ENCODE peak calls at places on chromosomes 11 and 22, in four cellular contexts. One of them, this sample, is unnamed.

GRCh38 chr11:119803139-119803538 is 74.1 kb upstream of the NECTIN1 start:
- DNase-seq in mammary epithelial cell: no peak
- DNase-seq in stomach: no peak
- DNase-seq in pancreas: peak
- DNase-seq in this sample: no peak

GRCh38 chr11:117985953-117986887 is at the start of gene IL10RA:
- DNase-seq in pancreas: peak
- DNase-seq in mammary epithelial cell: peak
- DNase-seq in stomach: peak
- DNase-seq in this sample: peak

GRCh38 chr11:34972892-34973291 is 56.5 kb downstream of the PDHX start:
- DNase-seq in mammary epithelial cell: no peak
- DNase-seq in stomach: no peak
- DNase-seq in pancreas: no peak
- DNase-seq in this sample: no peak

GRCh38 chr11:29280452-29280851 is 736.4 kb downstream of the KCNA4 start:
- DNase-seq in mammary epithelial cell: peak
- DNase-seq in pancreas: no peak
- DNase-seq in stomach: no peak
- DNase-seq in this sample: no peak

GRCh38 chr11:18633256-18634139 is 644 bp downstream of the SPTY2D1 start:
- DNase-seq in stomach: no peak
- DNase-seq in mammary epithelial cell: peak
- DNase-seq in pancreas: no peak
- DNase-seq in this sample: peak

GRCh38 chr11:35101223-35101622 is 37.7 kb upstream of the CD44 start:
- DNase-seq in mammary epithelial cell: no peak
- DNase-seq in stomach: no peak
- DNase-seq in pancreas: no peak
- DNase-seq in this sample: no peak

GRCh38 chr11:117180020-117180419 is 1.5 kb downstream of the SIDT2 start:
- DNase-seq in stomach: peak
- DNase-seq in pancreas: peak
- DNase-seq in mammary epithelial cell: no peak
- DNase-seq in this sample: peak

GRCh38 chr22:49240016-49240380 is 587.7 kb downstream of the BRD1 start:
- DNase-seq in pancreas: no peak
- DNase-seq in mammary epithelial cell: no peak
- DNase-seq in stomach: no peak
- DNase-seq in this sample: no peak

GRCh38 chr11:13595166-13595565 is 73.3 kb upstream of the FAR1 start:
- DNase-seq in pancreas: no peak
- DNase-seq in stomach: no peak
- DNase-seq in mammary epithelial cell: no peak
- DNase-seq in this sample: no peak

GRCh38 chr11:2164861-2165555 is 4.0 kb upstream of the INS start:
- DNase-seq in mammary epithelial cell: no peak
- DNase-seq in pancreas: no peak
- DNase-seq in stomach: no peak
- DNase-seq in this sample: no peak

GRCh38 chr11:66333220-66333877 is 2.9 kb downstream of the RIN1 start:
- DNase-seq in pancreas: no peak
- DNase-seq in stomach: no peak
- DNase-seq in mammary epithelial cell: no peak
- DNase-seq in this sample: no peak

DNA sequence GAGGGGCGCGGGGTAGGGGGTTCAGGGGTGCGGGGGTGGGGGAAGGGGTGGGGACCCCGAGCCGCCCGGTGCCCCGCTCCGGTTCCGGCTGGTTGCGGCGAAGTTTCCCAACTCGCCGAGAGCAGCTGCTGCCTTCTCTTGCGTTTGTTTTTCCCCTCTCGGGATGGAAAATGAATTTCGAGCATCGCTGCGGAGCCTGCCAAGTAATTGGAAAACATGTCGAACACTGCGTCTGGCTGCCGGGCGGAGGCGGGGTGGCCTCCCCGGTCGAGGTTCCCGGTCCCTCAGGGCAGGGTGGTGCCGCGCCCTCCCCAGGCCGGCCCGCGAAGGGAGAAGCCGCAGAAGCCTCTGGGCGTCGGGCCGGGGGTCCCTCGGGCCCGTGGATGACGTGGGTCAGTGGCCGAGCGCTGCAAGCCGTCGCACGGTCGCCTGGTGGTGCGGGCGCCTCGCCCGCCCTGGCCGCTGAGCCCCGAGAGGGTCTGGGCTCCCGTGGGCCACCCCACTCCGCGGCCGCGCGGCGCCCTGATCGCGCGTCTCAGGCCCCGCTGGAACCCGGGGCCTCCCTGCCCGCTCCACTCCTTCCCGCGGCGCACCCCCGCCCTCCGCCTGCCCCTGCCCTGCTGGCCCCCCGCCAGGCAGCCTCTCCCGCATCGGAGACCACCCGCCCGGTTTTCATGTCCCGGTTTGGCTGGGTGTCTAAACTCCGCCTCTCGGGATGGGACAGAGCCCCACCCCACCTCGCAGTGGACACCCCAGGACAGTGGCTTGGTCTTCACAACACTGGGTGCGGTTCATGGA is 12.0 kb downstream of the SPATA19 start:
- DNase-seq in pancreas: no peak
- DNase-seq in mammary epithelial cell: no peak
- DNase-seq in stomach: no peak
- DNase-seq in this sample: no peak
- H3K27ac ChIP-seq in pancreas: no peak
- H3K27ac ChIP-seq in mammary epithelial cell: no peak
- H3K27ac ChIP-seq in stomach: no peak
- H3K27ac ChIP-seq in this sample: no peak

GRCh38 chr11:68191661-68192579 is 21.2 kb downstream of the KMT5B start:
- DNase-seq in mammary epithelial cell: peak
- DNase-seq in stomach: no peak
- DNase-seq in pancreas: no peak
- DNase-seq in this sample: no peak
- H3K27ac ChIP-seq in mammary epithelial cell: no peak
- H3K27ac ChIP-seq in stomach: no peak
- H3K27ac ChIP-seq in pancreas: no peak
- H3K27ac ChIP-seq in this sample: peak

GRCh38 chr22:39466228-39467006 is 9.6 kb downstream of the MGAT3 start:
- DNase-seq in stomach: no peak
- DNase-seq in pancreas: no peak
- DNase-seq in mammary epithelial cell: no peak
- DNase-seq in this sample: peak
- H3K27ac ChIP-seq in stomach: peak
- H3K27ac ChIP-seq in pancreas: no peak
- H3K27ac ChIP-seq in mammary epithelial cell: no peak
- H3K27ac ChIP-seq in this sample: no peak

GRCh38 chr22:42419328-42419881 is 12.8 kb downstream of the NFAM1 start:
- DNase-seq in stomach: no peak
- DNase-seq in mammary epithelial cell: no peak
- DNase-seq in pancreas: no peak
- DNase-seq in this sample: no peak
- H3K27ac ChIP-seq in stomach: no peak
- H3K27ac ChIP-seq in mammary epithelial cell: no peak
- H3K27ac ChIP-seq in pancreas: no peak
- H3K27ac ChIP-seq in this sample: no peak

GRCh38 chr11:65316979-65317786 is 2.5 kb downstream of the CDC42EP2 start:
- DNase-seq in pancreas: peak
- DNase-seq in stomach: peak
- DNase-seq in mammary epithelial cell: peak
- DNase-seq in this sample: peak
- H3K27ac ChIP-seq in pancreas: peak
- H3K27ac ChIP-seq in stomach: peak
- H3K27ac ChIP-seq in mammary epithelial cell: peak
- H3K27ac ChIP-seq in this sample: no peak

DNA sequence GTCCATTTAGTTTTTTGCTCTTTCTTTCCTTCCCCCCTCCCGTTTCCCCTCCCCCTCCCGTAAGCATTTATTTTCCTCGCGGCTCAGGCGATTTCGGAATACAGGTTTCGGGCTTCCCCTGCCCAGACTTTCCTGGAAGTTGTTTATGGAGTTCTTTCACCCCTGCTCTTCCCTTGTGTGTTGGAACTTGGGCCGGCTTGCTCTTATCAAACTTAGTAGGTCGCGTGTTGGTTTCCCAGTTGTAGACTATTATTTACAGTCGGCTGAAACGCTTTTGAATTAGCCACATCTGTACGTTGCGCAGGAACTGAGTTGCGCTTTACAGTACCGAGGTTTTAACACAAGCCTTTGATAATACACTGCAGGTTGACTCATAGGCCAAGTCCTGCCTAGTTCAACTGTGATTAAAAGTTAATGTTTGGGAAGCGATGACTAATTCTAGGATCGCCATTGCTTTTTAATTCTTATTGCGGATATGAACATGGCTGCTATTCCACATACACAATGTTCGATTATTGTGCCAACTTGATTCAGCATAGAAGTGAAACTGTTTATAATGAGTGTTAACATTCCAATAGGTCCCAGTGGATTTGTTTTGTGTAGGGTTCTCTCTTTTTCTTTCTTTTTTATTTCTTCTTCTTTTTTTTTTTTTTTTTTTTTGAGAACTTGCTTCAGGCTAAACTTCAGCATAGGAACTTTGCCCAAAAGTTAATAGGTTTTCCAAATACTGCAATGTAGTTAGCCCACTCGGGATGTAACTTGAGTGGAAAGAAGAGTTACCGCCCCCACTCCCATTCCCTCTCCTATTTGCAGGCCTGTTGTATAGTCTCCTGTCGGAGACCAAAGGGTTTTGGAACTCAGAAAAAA is 1.8 kb downstream of the YAP1 start:
- DNase-seq in pancreas: peak
- DNase-seq in stomach: peak
- DNase-seq in mammary epithelial cell: peak
- DNase-seq in this sample: peak
- H3K27ac ChIP-seq in pancreas: peak
- H3K27ac ChIP-seq in stomach: peak
- H3K27ac ChIP-seq in mammary epithelial cell: peak
- H3K27ac ChIP-seq in this sample: peak

GRCh38 chr22:41288245-41288946 is 2.4 kb upstream of the RANGAP1 start:
- DNase-seq in mammary epithelial cell: peak
- DNase-seq in stomach: peak
- DNase-seq in pancreas: peak
- DNase-seq in this sample: peak

GRCh38 chr22:41286639-41287091 is 678 bp upstream of the RANGAP1 start:
- DNase-seq in stomach: no peak
- DNase-seq in pancreas: no peak
- DNase-seq in mammary epithelial cell: no peak
- DNase-seq in this sample: peak

GRCh38 chr22:41290262-41291221 is 4.6 kb upstream of the RANGAP1 start:
- DNase-seq in pancreas: no peak
- DNase-seq in stomach: no peak
- DNase-seq in mammary epithelial cell: peak
- DNase-seq in this sample: peak

GRCh38 chr22:41285820-41286638 is at the start of gene RANGAP1:
- DNase-seq in stomach: peak
- DNase-seq in mammary epithelial cell: peak
- DNase-seq in pancreas: peak
- DNase-seq in this sample: peak

DNA sequence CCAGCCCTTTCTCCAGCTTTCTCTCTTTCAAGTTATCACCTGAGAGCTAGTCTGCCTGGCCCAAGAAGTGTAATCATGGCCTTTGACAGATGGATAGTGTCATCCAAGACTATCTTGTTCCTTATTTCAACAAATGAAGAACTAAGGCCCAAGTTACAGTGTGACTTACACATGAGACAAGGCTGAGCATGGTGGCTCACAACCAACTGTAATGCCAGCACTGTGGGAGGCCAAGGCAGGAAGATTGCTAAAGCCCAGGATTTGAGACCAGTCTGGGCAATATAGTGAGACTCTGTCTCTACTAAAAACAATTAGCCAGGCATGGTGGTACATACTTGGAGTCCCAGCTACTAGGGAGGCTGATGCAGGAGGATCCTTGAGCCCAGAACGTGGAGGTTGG is 3.7 kb upstream of the RANGAP1 start:
- DNase-seq in mammary epithelial cell: no peak
- DNase-seq in pancreas: no peak
- DNase-seq in stomach: no peak
- DNase-seq in this sample: no peak
- H3K27ac ChIP-seq in mammary epithelial cell: peak
- H3K27ac ChIP-seq in pancreas: peak
- H3K27ac ChIP-seq in stomach: peak
- H3K27ac ChIP-seq in this sample: no peak

GRCh38 chr22:37240240-37240940 is 3.7 kb downstream of the RAC2 start:
- DNase-seq in stomach: no peak
- DNase-seq in mammary epithelial cell: no peak
- DNase-seq in pancreas: no peak
- DNase-seq in this sample: no peak
- H3K27ac ChIP-seq in stomach: peak
- H3K27ac ChIP-seq in mammary epithelial cell: no peak
- H3K27ac ChIP-seq in pancreas: no peak
- H3K27ac ChIP-seq in this sample: no peak